ENCODE peak calls at places on chromosomes 1 and 21, in eight cellular contexts. P, O, A, Y, Q, T, N and D are unnamed samples.

GRCh38 chr1:3590145-3590768 is 21.1 kb downstream of the MEGF6 start:
- DNase-seq in P (no peak), O (no peak), A (no peak), Y (no peak), Q (peak; percentile 64), T (no peak), N (no peak), D (no peak)

GRCh38 chr21:46555225-46555617 is 49.7 kb downstream of the S100B start:
- DNase-seq in P (no peak), O (no peak), A (no peak), Y (no peak), Q (no peak), T (no peak), N (no peak), D (no peak)

GRCh38 chr1:10599194-10599861 is 124.6 kb downstream of the PEX14 start:
- DNase-seq in P (no peak), O (peak; percentile 89), A (peak; percentile 52), Y (no peak), Q (no peak), T (no peak), N (no peak), D (no peak)

GRCh38 chr1:36128126-36128904 is 3.3 kb upstream of the COL8A2 start:
- DNase-seq in P (no peak), O (peak; percentile 74), A (no peak), Y (no peak), Q (no peak), T (no peak), N (no peak), D (no peak)

GRCh38 chr1:12525311-12526181 is 92.5 kb downstream of the DHRS3 start:
- DNase-seq in P (no peak), O (no peak), A (no peak), Y (peak; percentile 88), Q (no peak), T (no peak), N (no peak), D (peak; percentile 44)

GRCh38 chr1:39865762-39866161 is 17.5 kb downstream of the TRIT1 start:
- DNase-seq in P (no peak), O (no peak), A (no peak), Y (no peak), Q (no peak), T (no peak), N (no peak), D (no peak)

GRCh38 chr1:248013229-248013710 is at the start of gene OR2L5:
- DNase-seq in P (no peak), O (peak; percentile 33), A (no peak), Y (no peak), Q (no peak), T (no peak), N (no peak), D (no peak)

GRCh38 chr21:42640486-42640885 is 12.9 kb upstream of the PDE9A start:
- DNase-seq in P (no peak), O (no peak), A (no peak), Y (peak; percentile 49), Q (no peak), T (no peak), N (no peak), D (peak; percentile 41)

GRCh38 chr1:3553166-3553939 is 58.0 kb downstream of the MEGF6 start:
- DNase-seq in P (no peak), O (peak; percentile 81), A (no peak), Y (peak; percentile 73), Q (peak; percentile 49), T (no peak), N (no peak), D (peak; percentile 70)

GRCh38 chr1:45608475-45609156 is 15.2 kb downstream of the CCDC17 start:
- DNase-seq in P (no peak), O (no peak), A (no peak), Y (no peak), Q (no peak), T (no peak), N (no peak), D (no peak)

GRCh38 chr1:90411155-90411554 is 305.9 kb downstream of the BARHL2 start:
- DNase-seq in P (no peak), O (no peak), A (no peak), Y (no peak), Q (no peak), T (no peak), N (no peak), D (no peak)

GRCh38 chr1:61497013-61497412 is 227.9 kb downstream of the TM2D1 start:
- DNase-seq in P (no peak), O (no peak), A (no peak), Y (no peak), Q (no peak), T (no peak), N (no peak), D (no peak)

GRCh38 chr1:168091720-168092119 is 45.0 kb downstream of the GPR161 start:
- DNase-seq in P (no peak), O (no peak), A (no peak), Y (no peak), Q (no peak), T (no peak), N (no peak), D (no peak)

GRCh38 chr1:218330043-218330623 is 15.0 kb upstream of the TGFB2 start:
- DNase-seq in P (no peak), O (peak; percentile 18), A (peak; percentile 42), Y (no peak), Q (no peak), T (no peak), N (peak; percentile 42), D (no peak)

GRCh38 chr1:51623450-51623849 is 6.6 kb downstream of the OSBPL9 start:
- DNase-seq in P (no peak), O (no peak), A (no peak), Y (no peak), Q (no peak), T (no peak), N (no peak), D (no peak)

GRCh38 chr1:31586376-31587327 is 10.3 kb downstream of the TINAGL1 start:
- DNase-seq in P (no peak), O (no peak), A (no peak), Y (no peak), Q (no peak), T (peak; percentile 36), N (no peak), D (peak; percentile 13)

DNA sequence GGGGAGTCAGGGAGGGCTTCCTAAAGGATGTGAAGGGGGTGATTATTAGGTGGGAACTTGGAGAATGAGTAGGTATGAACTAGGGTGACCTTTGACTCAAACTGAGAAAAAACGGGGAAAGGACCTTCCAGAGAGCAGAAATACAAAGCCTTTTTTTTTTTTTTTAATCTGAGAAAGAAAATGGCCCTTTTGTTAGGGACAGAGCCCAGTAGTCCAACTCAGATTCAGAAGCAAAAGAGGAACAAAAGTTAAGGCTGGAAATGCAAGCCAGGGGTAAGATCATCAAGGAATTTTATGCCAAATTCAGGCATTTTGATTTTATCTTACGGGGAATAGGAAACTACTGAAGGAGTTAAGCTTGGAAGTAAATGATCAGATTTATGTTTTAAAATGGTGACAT is 96.0 kb upstream of the SMYD2 start:
- DNase-seq in P (no peak), O (no peak), A (no peak), Y (no peak), Q (no peak), T (no peak), N (no peak), D (no peak)
- H3K27me3 ChIP-seq in P (peaks cover 4% of the 10 kb centered on the region), O (peaks cover 37% of the 10 kb centered on the region), A (peaks cover 38% of the 10 kb centered on the region), Y (no peaks in the 10 kb centered on the region), Q (peaks cover 7% of the 10 kb centered on the region), T (peaks cover 6% of the 10 kb centered on the region), N (no peaks in the 10 kb centered on the region), D (no peaks in the 10 kb centered on the region)

GRCh38 chr1:26913754-26914619 is at the start of gene NR0B2:
- DNase-seq in P (peak; percentile 57), O (no peak), A (no peak), Y (no peak), Q (no peak), T (no peak), N (no peak), D (no peak)

GRCh38 chr1:26912147-26912490 is 1.7 kb downstream of the NR0B2 start:
- DNase-seq in P (no peak), O (no peak), A (no peak), Y (no peak), Q (no peak), T (no peak), N (no peak), D (no peak)

GRCh38 chr1:26915204-26915842 is 1.5 kb upstream of the NR0B2 start:
- DNase-seq in P (peak; percentile 68), O (no peak), A (no peak), Y (no peak), Q (no peak), T (no peak), N (no peak), D (no peak)

GRCh38 chr1:26911399-26912146 is 2.2 kb downstream of the NR0B2 start:
- DNase-seq in P (no peak), O (no peak), A (no peak), Y (no peak), Q (no peak), T (no peak), N (no peak), D (no peak)

DNA sequence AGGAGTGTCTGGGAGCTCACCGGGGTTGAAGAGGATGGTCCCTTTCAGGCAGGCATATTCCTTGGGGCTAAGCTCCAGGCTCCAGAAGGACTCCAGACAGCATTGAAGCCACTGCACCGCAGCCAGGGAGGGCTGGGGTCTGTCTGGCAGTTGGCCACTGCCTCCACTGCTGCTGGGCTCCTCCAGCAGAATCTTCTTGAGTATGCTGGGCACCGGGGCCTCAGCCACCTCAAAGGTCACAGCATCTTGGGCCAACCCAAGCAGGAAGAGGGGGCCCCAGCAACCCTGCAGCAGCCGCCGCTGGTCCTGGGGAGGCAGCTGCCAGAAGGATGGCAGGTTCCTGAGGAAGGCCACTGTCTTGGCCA is 404 bp downstream of the NR0B2 start:
- DNase-seq in P (no peak), O (no peak), A (no peak), Y (no peak), Q (no peak), T (no peak), N (no peak), D (no peak)
- H3K4me3 ChIP-seq in P (peak overlapping the region; percentile 51), O (no peak overlapping the region), A (no peak overlapping the region), Y (no peak overlapping the region), Q (no peak overlapping the region), T (no peak overlapping the region), N (no peak overlapping the region), D (no peak overlapping the region)

GRCh38 chr1:7638078-7638477 is 133.0 kb upstream of the VAMP3 start:
- DNase-seq in P (no peak), O (no peak), A (no peak), Y (no peak), Q (no peak), T (no peak), N (no peak), D (no peak)
- H3K27me3 ChIP-seq in P (no peaks in the 10 kb centered on the region), O (no peaks in the 10 kb centered on the region), A (peaks cover 21% of the 10 kb centered on the region), Y (no peaks in the 10 kb centered on the region), Q (no peaks in the 10 kb centered on the region), T (no peaks in the 10 kb centered on the region), N (peaks cover 97% of the 10 kb centered on the region), D (no peaks in the 10 kb centered on the region)

DNA sequence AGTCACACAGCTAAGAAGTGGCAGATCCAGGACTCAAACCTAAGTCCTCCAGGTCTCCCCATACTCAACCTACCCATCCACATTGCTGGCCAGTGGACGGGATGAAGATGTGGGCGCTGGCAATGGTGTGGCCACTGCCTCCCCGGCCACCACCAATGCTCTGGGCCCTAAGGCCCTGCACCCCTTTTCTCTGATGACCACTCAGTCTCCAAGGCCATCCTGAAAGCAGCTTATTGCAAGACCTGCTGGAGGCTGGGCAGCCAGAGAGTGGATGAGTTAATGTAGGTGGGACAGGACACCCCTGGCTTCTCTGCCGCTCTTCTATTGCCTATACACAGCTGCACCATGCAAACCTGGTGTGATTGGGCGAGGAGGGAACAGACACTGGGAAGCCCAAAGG is 178.7 kb downstream of the HIVEP3 start:
- DNase-seq in P (no peak), O (no peak), A (no peak), Y (no peak), Q (no peak), T (no peak), N (no peak), D (no peak)
- H3K4me3 ChIP-seq in P (no peak overlapping the region), O (no peak overlapping the region), A (no peak overlapping the region), Y (no peak overlapping the region), Q (no peak overlapping the region), T (no peak overlapping the region), N (no peak overlapping the region), D (no peak overlapping the region)

GRCh38 chr1:226716577-226716976 is 22.5 kb downstream of the ITPKB start:
- DNase-seq in P (no peak), O (no peak), A (no peak), Y (no peak), Q (no peak), T (no peak), N (no peak), D (no peak)
- H3K27me3 ChIP-seq in P (no peaks in the 10 kb centered on the region), O (no peaks in the 10 kb centered on the region), A (no peaks in the 10 kb centered on the region), Y (no peaks in the 10 kb centered on the region), Q (no peaks in the 10 kb centered on the region), T (no peaks in the 10 kb centered on the region), N (no peaks in the 10 kb centered on the region), D (no peaks in the 10 kb centered on the region)